ENCODE peak calls at places on chromosomes 1 and 21, in nine cellular contexts. K is nephron progenitor cell, P is K562, Q is lower lobe of right lung, S is kidney, E is epithelial cell of proximal tubule, O is neural progenitor cell, B is A549, Y is foreskin keratinocyte. F is an unnamed sample.

GRCh38 chr1:19138958-19139581 is 71.0 kb downstream of the UBR4 start:
- DNase-seq in K (no peak), P (no peak), Q (no peak), S (no peak), E (no peak), O (no peak), B (no peak), Y (no peak), F (no peak)

GRCh38 chr1:204080163-204080903 is 7.4 kb downstream of the SOX13 start:
- DNase-seq in K (peak; percentile 85), P (peak; percentile 60), Q (peak; percentile 94), S (peak; percentile 98), E (peak; percentile 54), O (peak; percentile 94), B (peak; percentile 95), Y (peak; percentile 82), F (peak; percentile 86)

GRCh38 chr1:23590058-23590783 is 30.9 kb upstream of the ID3 start:
- DNase-seq in K (no peak), P (peak; percentile 23), Q (no peak), S (no peak), E (no peak), O (no peak), B (no peak), Y (no peak), F (no peak)

GRCh38 chr1:57800341-57800740 is 376.5 kb upstream of the DAB1 start:
- DNase-seq in K (no peak), P (no peak), Q (no peak), S (no peak), E (no peak), O (no peak), B (no peak), Y (no peak), F (no peak)

GRCh38 chr1:109787211-109787844 is 23.6 kb upstream of the EPS8L3 start:
- DNase-seq in K (no peak), P (no peak), Q (peak; percentile 24), S (peak; percentile 54), E (no peak), O (no peak), B (no peak), Y (peak; percentile 77), F (no peak)

GRCh38 chr1:30732277-30732996 is 9.1 kb upstream of the MATN1 start:
- DNase-seq in K (no peak), P (no peak), Q (no peak), S (peak; percentile 68), E (no peak), O (peak; percentile 25), B (no peak), Y (no peak), F (no peak)

GRCh38 chr1:26959722-26960624 is at the start of gene KDF1:
- DNase-seq in K (peak; percentile 57), P (peak; percentile 70), Q (peak; percentile 92), S (peak; percentile 93), E (no peak), O (peak; percentile 69), B (no peak), Y (peak; percentile 61), F (no peak)

GRCh38 chr1:247906504-247907047 is 11.2 kb downstream of the OR2W3 start:
- DNase-seq in K (no peak), P (peak; percentile 69), Q (no peak), S (no peak), E (no peak), O (no peak), B (no peak), Y (peak; percentile 47), F (no peak)

GRCh38 chr1:14969006-14969405 is 184.5 kb upstream of the TMEM51 start:
- DNase-seq in K (no peak), P (no peak), Q (no peak), S (no peak), E (no peak), O (peak; percentile 27), B (no peak), Y (no peak), F (no peak)

GRCh38 chr1:166925791-166926483 is 49.4 kb downstream of the ILDR2 start:
- DNase-seq in K (no peak), P (no peak), Q (no peak), S (no peak), E (no peak), O (peak; percentile 46), B (no peak), Y (no peak), F (no peak)

GRCh38 chr1:231421616-231421970 is 494 bp downstream of the EGLN1 start:
- DNase-seq in K (peak; percentile 61), P (no peak), Q (peak; percentile 63), S (peak; percentile 85), E (no peak), O (no peak), B (no peak), Y (no peak), F (no peak)

GRCh38 chr21:45981641-45982255 is at the start of gene COL6A1:
- DNase-seq in K (peak; percentile 77), P (no peak), Q (peak; percentile 70), S (peak; percentile 93), E (no peak), O (peak; percentile 88), B (no peak), Y (no peak), F (peak; percentile 90)

GRCh38 chr21:35394634-35395369 is 345.7 kb upstream of the RUNX1 start:
- DNase-seq in K (no peak), P (no peak), Q (no peak), S (no peak), E (no peak), O (no peak), B (no peak), Y (no peak), F (no peak)

GRCh38 chr1:112546076-112546475 is 37.3 kb downstream of the WNT2B start:
- DNase-seq in K (no peak), P (no peak), Q (no peak), S (no peak), E (peak; percentile 61), O (no peak), B (no peak), Y (no peak), F (no peak)

GRCh38 chr1:145849356-145850165 is 4.1 kb downstream of the NUDT17 start:
- DNase-seq in K (peak; percentile 18), P (peak; percentile 37), Q (no peak), S (peak; percentile 66), E (peak; percentile 23), O (peak; percentile 20), B (no peak), Y (no peak), F (no peak)
- TF ChIP-seq CTCF in K (peak; percentile 18), P (peak; percentile 85), Q (peak; percentile 34), S (peak; percentile 2), E (peak; percentile 58), O (peak; percentile 51), B (peak; percentile 19), Y (peak; percentile 41), F (peak; percentile 52)

DNA sequence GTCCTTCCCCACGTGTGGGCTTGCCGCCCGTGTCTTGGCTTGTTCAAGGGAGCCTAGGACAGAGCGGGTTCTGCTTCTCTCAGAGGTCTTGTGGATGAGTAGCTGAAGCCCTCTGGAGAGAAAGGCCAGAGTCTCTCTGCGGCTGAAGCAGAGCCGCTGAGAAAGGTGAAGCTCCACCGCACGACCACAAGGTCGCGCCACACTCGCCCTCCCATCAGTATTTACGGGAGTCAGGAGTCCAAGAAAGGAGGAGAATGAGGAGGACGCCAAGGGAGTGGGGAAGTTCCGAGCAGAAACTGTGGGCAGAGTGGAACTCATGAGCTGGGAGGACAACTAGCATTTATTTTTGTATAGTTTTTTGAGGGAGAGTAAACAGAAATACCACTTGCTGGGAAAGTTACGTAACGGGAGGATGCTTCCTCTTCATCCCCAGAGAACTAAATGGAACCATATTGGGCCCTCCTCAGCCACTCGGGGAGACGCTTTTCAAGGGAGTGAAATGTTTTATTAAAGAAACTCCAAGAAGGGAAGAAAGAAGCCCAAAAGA is 51.6 kb upstream of the HAO2 start:
- DNase-seq in K (peak; percentile 17), P (peak; percentile 60), Q (no peak), S (no peak), E (no peak), O (peak; percentile 36), B (peak; percentile 3), Y (no peak), F (no peak)
- TF ChIP-seq CTCF in K (peak; percentile 39), P (peak; percentile 83), Q (no peak), S (no peak), E (no peak), O (peak; percentile 47), B (no peak), Y (peak; percentile 34), F (no peak)

GRCh38 chr1:145845144-145845513 is 301 bp upstream of the NUDT17 start:
- DNase-seq in K (no peak), P (peak; percentile 21), Q (no peak), S (no peak), E (no peak), O (no peak), B (no peak), Y (no peak), F (no peak)

GRCh38 chr1:145845514-145846161 is at the start of gene NUDT17:
- DNase-seq in K (peak; percentile 87), P (peak; percentile 88), Q (peak; percentile 91), S (peak; percentile 94), E (no peak), O (peak; percentile 95), B (peak; percentile 93), Y (no peak), F (peak; percentile 93)

GRCh38 chr1:145847827-145848226 is 2.4 kb downstream of the NUDT17 start:
- DNase-seq in K (no peak), P (no peak), Q (no peak), S (no peak), E (no peak), O (no peak), B (no peak), Y (no peak), F (no peak)

GRCh38 chr1:145846191-145846590 is 761 bp downstream of the NUDT17 start:
- DNase-seq in K (peak; percentile 43), P (peak; percentile 67), Q (no peak), S (peak; percentile 74), E (no peak), O (peak; percentile 69), B (peak; percentile 77), Y (no peak), F (no peak)
- TF ChIP-seq CTCF in K (peak; percentile 62), P (peak; percentile 92), Q (peak; percentile 64), S (peak; percentile 50), E (peak; percentile 70), O (peak; percentile 59), B (peak; percentile 32), Y (peak; percentile 61), F (peak; percentile 60)

DNA sequence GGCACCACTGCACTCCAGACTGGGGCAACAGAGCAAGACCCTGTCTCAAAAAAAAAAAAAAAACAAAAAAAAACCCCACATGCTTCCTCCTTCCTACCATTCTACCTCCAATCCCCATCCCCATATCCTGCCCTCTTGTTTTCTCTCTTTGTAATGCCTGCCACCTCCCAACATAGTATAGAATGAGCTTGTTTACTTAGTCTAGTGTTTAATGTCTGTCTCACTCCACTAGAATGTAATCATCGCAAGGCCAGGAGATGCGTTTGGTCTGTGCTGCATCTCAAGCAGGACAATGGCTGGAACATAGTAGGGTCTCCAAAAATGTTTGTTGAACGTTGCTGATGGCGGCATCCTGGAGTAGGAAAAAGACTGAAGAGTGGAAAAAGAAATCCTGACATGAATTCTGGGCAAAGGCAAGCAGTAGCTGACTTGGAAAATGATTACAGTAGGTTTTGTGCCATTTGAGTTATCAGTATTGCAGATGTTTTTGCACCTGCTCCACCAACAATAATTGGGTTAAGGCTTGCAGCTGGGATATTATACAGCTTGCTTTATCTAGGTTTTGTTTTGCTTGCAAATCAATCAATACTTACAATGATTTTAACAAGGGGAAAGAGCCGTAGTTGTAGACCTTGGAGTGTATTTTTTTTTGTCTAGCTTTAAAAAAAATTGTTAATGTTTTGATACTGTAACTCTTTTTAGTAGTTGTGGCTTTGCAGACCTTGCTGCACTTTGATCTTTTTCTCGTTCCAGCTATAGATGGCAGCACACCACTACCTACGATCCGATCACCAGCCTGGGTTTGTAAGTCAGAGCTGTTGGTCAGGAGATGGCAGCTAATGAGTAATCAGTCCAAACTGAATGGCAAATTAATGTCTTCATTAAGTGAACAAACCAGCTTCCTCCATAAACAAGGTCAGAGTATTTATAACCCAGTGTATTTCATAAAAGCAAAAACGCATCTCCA is 62.4 kb downstream of the BACH1 start:
- DNase-seq in K (no peak), P (no peak), Q (no peak), S (no peak), E (no peak), O (peak; percentile 33), B (no peak), Y (no peak), F (no peak)
- TF ChIP-seq CTCF in K (no peak), P (peak; percentile 31), Q (no peak), S (peak; percentile 43), E (peak; percentile 73), O (peak; percentile 42), B (no peak), Y (peak; percentile 39), F (peak; percentile 25)

F was measured in osteocyte.